ENCODE peak calls at places on chromosomes 1 and 21, in six cellular contexts. One of them, this sample, is unnamed.

GRCh38 chr1:11653616-11654570 is at the start of gene FBXO2:
- DNase-seq in pancreas: peak
- DNase-seq in left ventricle myocardium superior: peak
- DNase-seq in GM12892: peak
- DNase-seq in activated CD8-positive, alpha-beta T cell treated with anti-CD3 and anti-CD28 coated beads, Interleukin-2, amount 10 ng/mL, durations not matched to agents 7 days and 5 days: no peak
- DNase-seq in pons: no peak
- DNase-seq in this sample: no peak

GRCh38 chr1:192559115-192560006 is 16.2 kb upstream of the RGS1 start:
- DNase-seq in pancreas: no peak
- DNase-seq in left ventricle myocardium superior: no peak
- DNase-seq in GM12892: no peak
- DNase-seq in activated CD8-positive, alpha-beta T cell treated with anti-CD3 and anti-CD28 coated beads, Interleukin-2, amount 10 ng/mL, durations not matched to agents 7 days and 5 days: no peak
- DNase-seq in pons: no peak
- DNase-seq in this sample: no peak

GRCh38 chr1:222417264-222417663 is 130.6 kb downstream of the HHIPL2 start:
- DNase-seq in pancreas: no peak
- DNase-seq in left ventricle myocardium superior: no peak
- DNase-seq in GM12892: no peak
- DNase-seq in activated CD8-positive, alpha-beta T cell treated with anti-CD3 and anti-CD28 coated beads, Interleukin-2, amount 10 ng/mL, durations not matched to agents 7 days and 5 days: no peak
- DNase-seq in pons: no peak
- DNase-seq in this sample: no peak

GRCh38 chr1:175274368-175274767 is 81.8 kb upstream of the KIAA0040 start:
- DNase-seq in pancreas: no peak
- DNase-seq in left ventricle myocardium superior: no peak
- DNase-seq in GM12892: no peak
- DNase-seq in activated CD8-positive, alpha-beta T cell treated with anti-CD3 and anti-CD28 coated beads, Interleukin-2, amount 10 ng/mL, durations not matched to agents 7 days and 5 days: no peak
- DNase-seq in pons: no peak
- DNase-seq in this sample: peak

GRCh38 chr1:186571771-186572170 is 108.5 kb downstream of the PTGS2 start:
- DNase-seq in pancreas: no peak
- DNase-seq in left ventricle myocardium superior: no peak
- DNase-seq in GM12892: no peak
- DNase-seq in activated CD8-positive, alpha-beta T cell treated with anti-CD3 and anti-CD28 coated beads, Interleukin-2, amount 10 ng/mL, durations not matched to agents 7 days and 5 days: no peak
- DNase-seq in pons: no peak
- DNase-seq in this sample: no peak

GRCh38 chr1:152167835-152168534 is 9.0 kb upstream of the RPTN start:
- DNase-seq in pancreas: no peak
- DNase-seq in left ventricle myocardium superior: no peak
- DNase-seq in GM12892: no peak
- DNase-seq in activated CD8-positive, alpha-beta T cell treated with anti-CD3 and anti-CD28 coated beads, Interleukin-2, amount 10 ng/mL, durations not matched to agents 7 days and 5 days: no peak
- DNase-seq in pons: no peak
- DNase-seq in this sample: no peak

GRCh38 chr1:116826818-116827606 is 72.8 kb downstream of the CD2 start:
- DNase-seq in pancreas: no peak
- DNase-seq in left ventricle myocardium superior: no peak
- DNase-seq in GM12892: peak
- DNase-seq in activated CD8-positive, alpha-beta T cell treated with anti-CD3 and anti-CD28 coated beads, Interleukin-2, amount 10 ng/mL, durations not matched to agents 7 days and 5 days: peak
- DNase-seq in pons: no peak
- DNase-seq in this sample: peak

GRCh38 chr1:223556414-223557124 is 108.9 kb downstream of the CAPN8 start:
- DNase-seq in pancreas: peak
- DNase-seq in left ventricle myocardium superior: no peak
- DNase-seq in GM12892: peak
- DNase-seq in activated CD8-positive, alpha-beta T cell treated with anti-CD3 and anti-CD28 coated beads, Interleukin-2, amount 10 ng/mL, durations not matched to agents 7 days and 5 days: peak
- DNase-seq in pons: no peak
- DNase-seq in this sample: peak

GRCh38 chr21:33064623-33064996 is 5.3 kb upstream of the OLIG1 start:
- DNase-seq in pancreas: no peak
- DNase-seq in left ventricle myocardium superior: no peak
- DNase-seq in GM12892: no peak
- DNase-seq in activated CD8-positive, alpha-beta T cell treated with anti-CD3 and anti-CD28 coated beads, Interleukin-2, amount 10 ng/mL, durations not matched to agents 7 days and 5 days: no peak
- DNase-seq in pons: peak
- DNase-seq in this sample: no peak

GRCh38 chr1:214022229-214022791 is 34.5 kb downstream of the PROX1 start:
- DNase-seq in pancreas: no peak
- DNase-seq in left ventricle myocardium superior: no peak
- DNase-seq in GM12892: no peak
- DNase-seq in activated CD8-positive, alpha-beta T cell treated with anti-CD3 and anti-CD28 coated beads, Interleukin-2, amount 10 ng/mL, durations not matched to agents 7 days and 5 days: no peak
- DNase-seq in pons: no peak
- DNase-seq in this sample: no peak

GRCh38 chr1:171841931-171842723 is 829 bp downstream of the DNM3 start:
- DNase-seq in pancreas: peak
- DNase-seq in left ventricle myocardium superior: peak
- DNase-seq in GM12892: no peak
- DNase-seq in activated CD8-positive, alpha-beta T cell treated with anti-CD3 and anti-CD28 coated beads, Interleukin-2, amount 10 ng/mL, durations not matched to agents 7 days and 5 days: peak
- DNase-seq in pons: peak
- DNase-seq in this sample: no peak

GRCh38 chr1:166843769-166844596 is 4.7 kb downstream of the POGK start:
- DNase-seq in pancreas: no peak
- DNase-seq in left ventricle myocardium superior: no peak
- DNase-seq in GM12892: no peak
- DNase-seq in activated CD8-positive, alpha-beta T cell treated with anti-CD3 and anti-CD28 coated beads, Interleukin-2, amount 10 ng/mL, durations not matched to agents 7 days and 5 days: no peak
- DNase-seq in pons: peak
- DNase-seq in this sample: no peak

GRCh38 chr21:42199488-42200463 is 19.2 kb upstream of the ABCG1 start:
- DNase-seq in pancreas: no peak
- DNase-seq in left ventricle myocardium superior: no peak
- DNase-seq in GM12892: no peak
- DNase-seq in activated CD8-positive, alpha-beta T cell treated with anti-CD3 and anti-CD28 coated beads, Interleukin-2, amount 10 ng/mL, durations not matched to agents 7 days and 5 days: peak
- DNase-seq in pons: no peak
- DNase-seq in this sample: peak

This sample was measured in GM12864.